ENCODE peak calls at places on chromosomes 2 and 18, in five cellular contexts. N is K562, R is sigmoid colon, M is stomach, X is tibial nerve. W is an unnamed sample.
A peak's percentile ranks its signal among the peaks of the same experiment; 100 is the strongest.

GRCh38 chr2:64649626-64650025 is 4.1 kb downstream of the SERTAD2 start:
- DNase-seq in N (no peak), R (no peak), M (peak; percentile 45), X (no peak), W (peak; percentile 17)

GRCh38 chr18:28740575-28740974 is 563.6 kb upstream of the CDH2 start:
- DNase-seq in N (no peak), R (no peak), M (no peak), X (no peak), W (no peak)

GRCh38 chr2:46964835-46965560 is 49.4 kb upstream of the MCFD2 start:
- DNase-seq in N (no peak), R (no peak), M (no peak), X (no peak), W (no peak)

GRCh38 chr18:49638891-49639557 is 77.2 kb downstream of the LIPG start:
- DNase-seq in N (no peak), R (peak; percentile 44), M (no peak), X (no peak), W (no peak)

GRCh38 chr2:183001948-183002347 is 36.3 kb downstream of the NCKAP1 start:
- DNase-seq in N (no peak), R (no peak), M (no peak), X (no peak), W (no peak)

GRCh38 chr2:3457524-3458395 is 61.6 kb downstream of the ADI1 start:
- DNase-seq in N (no peak), R (no peak), M (peak; percentile 18), X (no peak), W (no peak)

GRCh38 chr2:217943379-217944321 is 59.1 kb downstream of the TNS1 start:
- DNase-seq in N (peak; percentile 75), R (peak; percentile 96), M (peak; percentile 81), X (peak; percentile 68), W (peak; percentile 94)

GRCh38 chr2:237594514-237594871 is 4.0 kb upstream of the RAB17 start:
- DNase-seq in N (no peak), R (no peak), M (no peak), X (no peak), W (no peak)

GRCh38 chr2:172261292-172261691 is 158.6 kb upstream of the DLX2 start:
- DNase-seq in N (no peak), R (no peak), M (no peak), X (no peak), W (no peak)

GRCh38 chr2:40394597-40394996 is 57.3 kb downstream of the SLC8A1 start:
- DNase-seq in N (no peak), R (no peak), M (no peak), X (no peak), W (no peak)

GRCh38 chr2:85266424-85267041 is 61.3 kb downstream of the TGOLN2 start:
- DNase-seq in N (peak; percentile 87), R (peak; percentile 85), M (peak; percentile 86), X (peak; percentile 43), W (no peak)

GRCh38 chr2:105682401-105682800 is 62.3 kb upstream of the NCK2 start:
- DNase-seq in N (no peak), R (no peak), M (no peak), X (no peak), W (no peak)

GRCh38 chr2:84486436-84487115 is 27.5 kb upstream of the SUCLG1 start:
- DNase-seq in N (no peak), R (no peak), M (peak; percentile 83), X (no peak), W (peak; percentile 61)

GRCh38 chr2:240912878-240913809 is 7.0 kb downstream of the CROCC2 start:
- DNase-seq in N (no peak), R (no peak), M (no peak), X (no peak), W (no peak)

GRCh38 chr18:45689386-45689785 is 34.6 kb upstream of the SLC14A1 start:
- DNase-seq in N (no peak), R (no peak), M (no peak), X (no peak), W (no peak)

GRCh38 chr18:53796042-53796729 is 428.3 kb downstream of the MBD2 start:
- DNase-seq in N (no peak), R (no peak), M (no peak), X (peak; percentile 18), W (no peak)

GRCh38 chr2:240348522-240348921 is 86.9 kb upstream of the GPC1 start:
- DNase-seq in N (no peak), R (peak; percentile 68), M (no peak), X (no peak), W (no peak)

GRCh38 chr2:237207641-237208040 is 122.0 kb downstream of the COPS8 start:
- DNase-seq in N (no peak), R (peak; percentile 90), M (peak; percentile 23), X (peak; percentile 29), W (no peak)

GRCh38 chr2:38529208-38529607 is 73.5 kb downstream of the HNRNPLL start:
- DNase-seq in N (no peak), R (no peak), M (no peak), X (no peak), W (no peak)

GRCh38 chr2:118584380-118584779 is 263.1 kb downstream of the EN1 start:
- DNase-seq in N (no peak), R (no peak), M (no peak), X (no peak), W (no peak)

GRCh38 chr2:29323961-29324360 is 208.7 kb downstream of the CLIP4 start:
- DNase-seq in N (no peak), R (no peak), M (no peak), X (no peak), W (no peak)

GRCh38 chr2:77488141-77488540 is 34.0 kb downstream of the LRRTM4 start:
- DNase-seq in N (no peak), R (no peak), M (no peak), X (no peak), W (no peak)

GRCh38 chr2:23707096-23707495 is 219.8 kb downstream of the ATAD2B start:
- DNase-seq in N (no peak), R (no peak), M (no peak), X (no peak), W (peak; percentile 48)

GRCh38 chr18:46067431-46068007 is 4.5 kb downstream of the PSTPIP2 start:
- DNase-seq in N (no peak), R (no peak), M (no peak), X (no peak), W (no peak)

GRCh38 chr2:233300401-233300800 is 7.2 kb upstream of the SAG start:
- DNase-seq in N (no peak), R (no peak), M (no peak), X (no peak), W (no peak)

GRCh38 chr18:39604836-39605235 is 2039.2 kb upstream of the CELF4 start:
- DNase-seq in N (no peak), R (no peak), M (no peak), X (no peak), W (no peak)

GRCh38 chr2:197079832-197080555 is 153.5 kb upstream of the PGAP1 start:
- DNase-seq in N (no peak), R (no peak), M (no peak), X (no peak), W (no peak)

GRCh38 chr2:76472946-76473345 is 762.2 kb upstream of the GCFC2 start:
- DNase-seq in N (no peak), R (no peak), M (no peak), X (no peak), W (no peak)

GRCh38 chr2:20624884-20625485 is 25.9 kb downstream of the HS1BP3 start:
- DNase-seq in N (no peak), R (peak; percentile 61), M (no peak), X (no peak), W (no peak)

GRCh38 chr18:3649559-3650426 is 199.8 kb downstream of the TGIF1 start:
- DNase-seq in N (no peak), R (no peak), M (no peak), X (peak; percentile 42), W (no peak)

DNA sequence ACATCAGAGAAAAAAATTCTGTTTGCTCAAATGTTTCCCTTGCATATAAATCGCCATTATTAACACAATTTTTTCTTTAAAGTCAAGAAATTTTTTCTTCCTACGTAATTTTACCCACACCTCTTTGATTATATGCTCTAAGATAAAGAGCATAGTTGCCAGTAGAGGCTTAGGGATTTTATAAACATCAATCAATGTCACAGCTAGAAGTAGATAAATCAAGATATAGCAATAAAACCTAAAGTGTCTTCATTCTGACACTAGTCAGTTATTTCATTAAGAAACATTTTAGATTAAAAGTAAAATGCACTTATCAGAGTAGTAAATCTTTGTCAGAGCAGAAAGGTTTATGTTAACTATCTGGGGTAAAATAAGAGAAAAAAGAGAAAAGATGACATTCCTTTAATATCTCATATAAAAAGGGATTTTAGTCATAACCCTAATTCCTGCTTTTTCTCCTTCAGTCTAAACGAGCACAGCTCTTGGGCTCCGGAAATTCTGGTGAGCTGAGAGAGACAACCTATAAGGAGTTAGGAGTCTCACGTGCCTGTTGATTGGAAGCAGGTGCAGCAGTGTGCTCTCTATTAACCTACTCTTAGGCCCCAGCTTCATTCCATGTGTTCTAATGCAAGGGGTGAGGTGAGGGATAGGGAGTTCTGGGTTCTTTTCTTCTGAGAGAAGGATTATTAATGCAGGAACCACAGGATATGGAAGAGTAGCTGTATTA is 172.4 kb upstream of the GULP1 start:
- DNase-seq in N (no peak), R (no peak), M (no peak), X (no peak), W (no peak)
- TF ChIP-seq EP300 in N (no peak), R (no peak), M (no peak), X (no peak), W (no peak)

GRCh38 chr2:162156149-162156548 is 4.1 kb upstream of the GCG start:
- DNase-seq in N (no peak), R (no peak), M (no peak), X (no peak), W (no peak)

GRCh38 chr2:162152147-162152546 is at the start of gene GCG:
- DNase-seq in N (no peak), R (no peak), M (no peak), X (no peak), W (no peak)

GRCh38 chr2:162153608-162154224 is 1.7 kb upstream of the GCG start:
- DNase-seq in N (peak; percentile 15), R (peak; percentile 67), M (peak; percentile 62), X (peak; percentile 16), W (peak; percentile 64)

GRCh38 chr2:162149940-162150339 is 2.1 kb downstream of the GCG start:
- DNase-seq in N (no peak), R (no peak), M (no peak), X (no peak), W (no peak)

GRCh38 chr2:162155093-162155492 is 3.0 kb upstream of the GCG start:
- DNase-seq in N (no peak), R (no peak), M (no peak), X (no peak), W (no peak)
- TF ChIP-seq CTCF in N (no peak), R (no peak), M (no peak), X (no peak), W (no peak)

DNA sequence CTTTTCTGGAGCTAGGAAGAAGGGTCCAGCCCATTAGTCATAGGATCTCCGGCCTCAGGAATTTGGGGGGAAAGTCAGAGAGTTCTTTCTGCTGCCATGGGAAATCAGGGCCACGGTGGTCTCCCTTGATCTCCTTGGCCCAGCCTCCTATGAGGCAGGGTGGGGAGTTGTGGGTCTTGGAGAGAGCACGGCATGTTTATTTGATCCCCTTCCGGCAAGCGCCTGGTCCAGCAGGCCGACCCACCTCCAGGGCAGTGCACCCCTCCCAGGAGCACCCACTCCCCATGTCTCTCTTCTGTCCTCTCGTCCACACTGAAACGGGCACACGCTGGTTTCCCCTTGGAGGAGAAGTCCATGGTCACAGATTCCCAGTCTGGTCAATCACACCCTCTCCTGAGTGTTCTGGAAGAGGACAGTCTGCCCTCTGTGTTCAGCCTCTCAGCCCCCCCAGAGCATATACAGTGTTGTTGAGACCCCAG is 464.6 kb upstream of the HS6ST1 start:
- DNase-seq in N (no peak), R (peak; percentile 19), M (peak; percentile 4), X (no peak), W (peak; percentile 9)
- TF ChIP-seq POLR2A in N (no peak), R (no peak), M (no peak), X (no peak), W (no peak)

GRCh38 chr2:234422242-234422641 is 74.6 kb downstream of the ARL4C start:
- DNase-seq in N (no peak), R (no peak), M (no peak), X (no peak), W (no peak)
- TF ChIP-seq EP300 in N (no peak), R (no peak), M (no peak), X (peak; percentile 18), W (no peak)

W was measured in upper lobe of left lung.